ENCODE peak calls at places on chromosomes 7 and 10, in nine cellular contexts. C is A172; D is HTR-8/SVneo; Z is GM23248; A is HFFc6; P is M059J; O is epithelial cell of esophagus; R is activated T-helper 1 cell treated with anti-CD3 and anti-CD28 coated beads, Interleukin-2, amount 50 U/mL, for 16 hours; E is NCI-H1105. Q is an unnamed sample.

GRCh38 chr7:22402250-22402649 is 45.3 kb upstream of the RAPGEF5 start:
- DNase-seq in E (no peak), A (no peak), P (no peak), Z (no peak), C (no peak), O (no peak), D (no peak), R (no peak), Q (no peak)

GRCh38 chr10:95550073-95550672 is 11.0 kb downstream of the SORBS1 start:
- DNase-seq in C (no peak), P (no peak), R (no peak), D (no peak), Z (no peak), E (no peak), A (no peak), O (no peak), Q (no peak)

GRCh38 chr10:119221666-119222065 is 14.3 kb downstream of the GRK5 start:
- DNase-seq in Z (no peak), P (no peak), R (no peak), D (no peak), O (no peak), A (no peak), C (no peak), E (no peak), Q (no peak)

GRCh38 chr7:33050425-33051318 is 11.9 kb downstream of the NT5C3A start:
- DNase-seq in E (peak), O (peak), Z (peak), R (no peak), P (peak), A (peak), D (peak), C (peak), Q (no peak)

GRCh38 chr10:106043833-106044232 is 1120.7 kb downstream of the SORCS1 start:
- DNase-seq in C (peak), R (no peak), P (peak), D (no peak), O (no peak), A (no peak), E (no peak), Z (peak), Q (no peak)

GRCh38 chr7:28572321-28573058 is 160.2 kb downstream of the CREB5 start:
- DNase-seq in E (peak), O (no peak), C (no peak), Z (no peak), R (no peak), P (no peak), A (no peak), D (no peak), Q (no peak)

GRCh38 chr10:1472178-1472577 is 265.1 kb downstream of the ADARB2 start:
- DNase-seq in E (no peak), A (no peak), R (no peak), Z (no peak), C (no peak), D (no peak), P (no peak), O (no peak), Q (no peak)

GRCh38 chr7:6649241-6649961 is 12.3 kb downstream of the ZNF316 start:
- DNase-seq in P (no peak), O (no peak), E (no peak), R (no peak), Z (no peak), D (no peak), C (no peak), A (no peak), Q (no peak)

GRCh38 chr7:25852249-25852994 is 299.6 kb upstream of the NFE2L3 start:
- DNase-seq in E (no peak), P (peak), D (no peak), R (no peak), Z (peak), O (peak), A (no peak), C (no peak), Q (no peak)

GRCh38 chr10:546971-547590 is 142.4 kb downstream of the DIP2C start:
- DNase-seq in R (no peak), P (no peak), A (no peak), D (no peak), O (peak), Z (peak), C (no peak), E (no peak), Q (no peak)

GRCh38 chr7:100914208-100914878 is 18.7 kb upstream of the ACHE start:
- DNase-seq in E (no peak), D (no peak), Z (no peak), O (no peak), R (no peak), P (peak), C (no peak), A (no peak), Q (no peak)

GRCh38 chr10:93742633-93743349 is 14.9 kb upstream of the LGI1 start:
- DNase-seq in R (no peak), C (no peak), O (no peak), E (no peak), D (no peak), P (no peak), Z (no peak), A (no peak), Q (no peak)

GRCh38 chr7:55516399-55516798 is 55.9 kb downstream of the VOPP1 start:
- DNase-seq in P (no peak), A (no peak), E (no peak), D (no peak), R (no peak), C (no peak), O (no peak), Z (no peak), Q (no peak)

GRCh38 chr7:47584128-47584865 is 2.4 kb upstream of the TNS3 start:
- DNase-seq in E (no peak), P (peak), D (no peak), R (no peak), Z (peak), C (no peak), O (no peak), A (no peak), Q (no peak)

GRCh38 chr7:1752771-1753562 is 82.9 kb downstream of the ELFN1 start:
- DNase-seq in A (no peak), R (no peak), E (no peak), C (no peak), P (no peak), Z (no peak), D (no peak), O (no peak), Q (no peak)

GRCh38 chr10:125159932-125160855 is at the start of gene CTBP2:
- DNase-seq in R (no peak), O (no peak), Z (peak), C (no peak), D (no peak), A (no peak), E (no peak), P (peak), Q (no peak)

GRCh38 chr7:30135551-30136271 is 925 bp downstream of the MTURN start:
- DNase-seq in E (peak), D (peak), O (peak), R (peak), C (peak), A (peak), P (peak), Z (peak), Q (peak)

GRCh38 chr7:142898377-142899235 is 13.1 kb upstream of the TRPV6 start:
- DNase-seq in E (peak), Z (no peak), A (no peak), R (no peak), D (no peak), C (no peak), O (no peak), P (no peak), Q (no peak)

GRCh38 chr7:3336042-3336665 is 35.1 kb downstream of the SDK1 start:
- DNase-seq in P (no peak), C (no peak), O (no peak), E (peak), A (no peak), R (no peak), D (no peak), Z (no peak), Q (no peak)

GRCh38 chr7:23938937-23939552 is 229.0 kb downstream of the STK31 start:
- DNase-seq in A (peak), P (peak), C (peak), D (peak), Z (peak), R (no peak), O (peak), E (no peak), Q (peak)

GRCh38 chr10:117519895-117520294 is 22.7 kb upstream of the EMX2 start:
- DNase-seq in O (no peak), C (no peak), R (no peak), E (no peak), A (no peak), D (no peak), P (no peak), Z (no peak), Q (no peak)

GRCh38 chr7:32611700-32612099 is 116.4 kb downstream of the AVL9 start:
- DNase-seq in O (no peak), C (no peak), P (no peak), A (no peak), R (no peak), E (no peak), Z (no peak), D (no peak), Q (no peak)

GRCh38 chr10:477620-478019 is 211.8 kb downstream of the DIP2C start:
- DNase-seq in R (no peak), P (no peak), D (no peak), Z (no peak), C (no peak), O (no peak), A (no peak), E (no peak), Q (no peak)